ENCODE peak calls at places on chromosomes 1 and 21, in ten cellular contexts. One of them, this sample, is unnamed.
A peak's percentile ranks its signal among the peaks of the same experiment; 100 is the strongest.

GRCh38 chr1:168259567-168259966 is 21.1 kb upstream of the TBX19 start:
- DNase-seq in endothelial cell of umbilical vein: no peak
- DNase-seq in heart left ventricle: no peak
- DNase-seq in K562: no peak
- DNase-seq in IMR-90: no peak
- DNase-seq in ovary: no peak
- DNase-seq in A549: no peak
- DNase-seq in lower leg skin: no peak
- DNase-seq in suprapubic skin: no peak
- DNase-seq in spleen: no peak
- DNase-seq in this sample: no peak

GRCh38 chr1:228098323-228098931 is 4.7 kb downstream of the C1orf35 start:
- DNase-seq in endothelial cell of umbilical vein: no peak
- DNase-seq in heart left ventricle: no peak
- DNase-seq in K562: no peak
- DNase-seq in IMR-90: no peak
- DNase-seq in ovary: no peak
- DNase-seq in A549: no peak
- DNase-seq in lower leg skin: peak; percentile 59
- DNase-seq in suprapubic skin: peak; percentile 72
- DNase-seq in spleen: peak; percentile 71
- DNase-seq in this sample: no peak

GRCh38 chr1:24074817-24075725 is 36.9 kb downstream of the MYOM3 start:
- DNase-seq in endothelial cell of umbilical vein: no peak
- DNase-seq in heart left ventricle: no peak
- DNase-seq in K562: no peak
- DNase-seq in IMR-90: no peak
- DNase-seq in ovary: no peak
- DNase-seq in A549: no peak
- DNase-seq in lower leg skin: no peak
- DNase-seq in suprapubic skin: no peak
- DNase-seq in spleen: no peak
- DNase-seq in this sample: no peak

GRCh38 chr21:44702111-44702972 is 5.4 kb downstream of the KRTAP10-12 start:
- DNase-seq in endothelial cell of umbilical vein: no peak
- DNase-seq in heart left ventricle: no peak
- DNase-seq in K562: no peak
- DNase-seq in IMR-90: no peak
- DNase-seq in ovary: no peak
- DNase-seq in A549: no peak
- DNase-seq in lower leg skin: peak; percentile 56
- DNase-seq in suprapubic skin: peak; percentile 65
- DNase-seq in spleen: peak; percentile 59
- DNase-seq in this sample: no peak

GRCh38 chr1:62436039-62436465 is 797 bp upstream of the USP1 start:
- DNase-seq in endothelial cell of umbilical vein: no peak
- DNase-seq in heart left ventricle: no peak
- DNase-seq in K562: no peak
- DNase-seq in IMR-90: no peak
- DNase-seq in ovary: no peak
- DNase-seq in A549: no peak
- DNase-seq in lower leg skin: peak; percentile 99
- DNase-seq in suprapubic skin: peak; percentile 97
- DNase-seq in spleen: peak; percentile 99
- DNase-seq in this sample: no peak

GRCh38 chr1:165431079-165431478 is 13.8 kb downstream of the RXRG start:
- DNase-seq in endothelial cell of umbilical vein: no peak
- DNase-seq in heart left ventricle: no peak
- DNase-seq in K562: no peak
- DNase-seq in IMR-90: no peak
- DNase-seq in ovary: no peak
- DNase-seq in A549: no peak
- DNase-seq in lower leg skin: no peak
- DNase-seq in suprapubic skin: no peak
- DNase-seq in spleen: no peak
- DNase-seq in this sample: no peak

GRCh38 chr1:11693917-11694316 is 2.4 kb downstream of the DRAXIN start:
- DNase-seq in endothelial cell of umbilical vein: no peak
- DNase-seq in heart left ventricle: no peak
- DNase-seq in K562: no peak
- DNase-seq in IMR-90: no peak
- DNase-seq in ovary: no peak
- DNase-seq in A549: no peak
- DNase-seq in lower leg skin: no peak
- DNase-seq in suprapubic skin: no peak
- DNase-seq in spleen: no peak
- DNase-seq in this sample: no peak

GRCh38 chr1:180632326-180633088 is 685 bp downstream of the XPR1 start:
- DNase-seq in endothelial cell of umbilical vein: peak; percentile 62
- DNase-seq in heart left ventricle: peak; percentile 69
- DNase-seq in K562: peak; percentile 69
- DNase-seq in IMR-90: no peak
- DNase-seq in ovary: peak; percentile 55
- DNase-seq in A549: peak; percentile 60
- DNase-seq in lower leg skin: peak; percentile 91
- DNase-seq in suprapubic skin: peak; percentile 85
- DNase-seq in spleen: peak; percentile 95
- DNase-seq in this sample: peak; percentile 57

GRCh38 chr1:220045356-220046051 is 801 bp downstream of the EPRS1 start:
- DNase-seq in endothelial cell of umbilical vein: peak; percentile 41
- DNase-seq in heart left ventricle: no peak
- DNase-seq in K562: no peak
- DNase-seq in IMR-90: no peak
- DNase-seq in ovary: no peak
- DNase-seq in A549: peak; percentile 33
- DNase-seq in lower leg skin: no peak
- DNase-seq in suprapubic skin: no peak
- DNase-seq in spleen: no peak
- DNase-seq in this sample: no peak

GRCh38 chr1:35929730-35930592 is 944 bp upstream of the AGO3 start:
- DNase-seq in endothelial cell of umbilical vein: no peak
- DNase-seq in heart left ventricle: peak; percentile 52
- DNase-seq in K562: peak; percentile 60
- DNase-seq in IMR-90: peak; percentile 42
- DNase-seq in ovary: peak; percentile 52
- DNase-seq in A549: peak; percentile 16
- DNase-seq in lower leg skin: no peak
- DNase-seq in suprapubic skin: no peak
- DNase-seq in spleen: peak; percentile 76
- DNase-seq in this sample: peak; percentile 37

GRCh38 chr1:40039757-40040510 is 595 bp upstream of the CAP1 start:
- DNase-seq in endothelial cell of umbilical vein: peak; percentile 51
- DNase-seq in heart left ventricle: peak; percentile 89
- DNase-seq in K562: peak; percentile 78
- DNase-seq in IMR-90: peak; percentile 79
- DNase-seq in ovary: peak; percentile 79
- DNase-seq in A549: peak; percentile 60
- DNase-seq in lower leg skin: peak; percentile 98
- DNase-seq in suprapubic skin: peak; percentile 95
- DNase-seq in spleen: peak; percentile 97
- DNase-seq in this sample: peak; percentile 86

GRCh38 chr1:211912844-211913432 is 82.4 kb upstream of the LPGAT1 start:
- DNase-seq in endothelial cell of umbilical vein: no peak
- DNase-seq in heart left ventricle: no peak
- DNase-seq in K562: no peak
- DNase-seq in IMR-90: no peak
- DNase-seq in ovary: no peak
- DNase-seq in A549: no peak
- DNase-seq in lower leg skin: no peak
- DNase-seq in suprapubic skin: no peak
- DNase-seq in spleen: no peak
- DNase-seq in this sample: no peak

GRCh38 chr1:17624540-17625256 is 85.2 kb downstream of the ARHGEF10L start:
- DNase-seq in endothelial cell of umbilical vein: no peak
- DNase-seq in heart left ventricle: peak; percentile 52
- DNase-seq in K562: no peak
- DNase-seq in IMR-90: peak; percentile 39
- DNase-seq in ovary: no peak
- DNase-seq in A549: peak; percentile 20
- DNase-seq in lower leg skin: no peak
- DNase-seq in suprapubic skin: no peak
- DNase-seq in spleen: no peak
- DNase-seq in this sample: no peak

GRCh38 chr1:234531181-234532132 is 52.5 kb upstream of the TARBP1 start:
- DNase-seq in endothelial cell of umbilical vein: peak; percentile 86
- DNase-seq in heart left ventricle: peak; percentile 78
- DNase-seq in K562: no peak
- DNase-seq in IMR-90: peak; percentile 87
- DNase-seq in ovary: peak; percentile 73
- DNase-seq in A549: no peak
- DNase-seq in lower leg skin: peak; percentile 93
- DNase-seq in suprapubic skin: peak; percentile 89
- DNase-seq in spleen: peak; percentile 74
- DNase-seq in this sample: peak; percentile 62
- TF ChIP-seq POLR2A in endothelial cell of umbilical vein: no peak
- TF ChIP-seq POLR2A in heart left ventricle: no peak
- TF ChIP-seq POLR2A in K562: no peak
- TF ChIP-seq POLR2A in IMR-90: peak; percentile 78
- TF ChIP-seq POLR2A in ovary: peak; percentile 33
- TF ChIP-seq POLR2A in A549: no peak
- TF ChIP-seq POLR2A in lower leg skin: no peak
- TF ChIP-seq POLR2A in suprapubic skin: peak; percentile 86
- TF ChIP-seq POLR2A in spleen: no peak
- TF ChIP-seq POLR2A in this sample: no peak

GRCh38 chr1:32072622-32073386 is at the start of gene TMEM39B:
- DNase-seq in endothelial cell of umbilical vein: peak; percentile 94
- DNase-seq in heart left ventricle: peak; percentile 96
- DNase-seq in K562: peak; percentile 99
- DNase-seq in IMR-90: peak; percentile 95
- DNase-seq in ovary: peak; percentile 94
- DNase-seq in A549: peak; percentile 82
- DNase-seq in lower leg skin: peak; percentile 99
- DNase-seq in suprapubic skin: peak; percentile 97
- DNase-seq in spleen: peak; percentile 100
- DNase-seq in this sample: peak; percentile 92
- TF ChIP-seq POLR2A in endothelial cell of umbilical vein: peak; percentile 76
- TF ChIP-seq POLR2A in heart left ventricle: no peak
- TF ChIP-seq POLR2A in K562: peak; percentile 98
- TF ChIP-seq POLR2A in IMR-90: peak; percentile 52
- TF ChIP-seq POLR2A in ovary: peak; percentile 24
- TF ChIP-seq POLR2A in A549: peak; percentile 46
- TF ChIP-seq POLR2A in lower leg skin: no peak
- TF ChIP-seq POLR2A in suprapubic skin: peak; percentile 20
- TF ChIP-seq POLR2A in spleen: no peak
- TF ChIP-seq POLR2A in this sample: peak; percentile 47

GRCh38 chr1:8986814-8987190 is 39.4 kb downstream of the SLC2A7 start:
- DNase-seq in endothelial cell of umbilical vein: no peak
- DNase-seq in heart left ventricle: no peak
- DNase-seq in K562: no peak
- DNase-seq in IMR-90: no peak
- DNase-seq in ovary: no peak
- DNase-seq in A549: no peak
- DNase-seq in lower leg skin: no peak
- DNase-seq in suprapubic skin: no peak
- DNase-seq in spleen: peak; percentile 65
- DNase-seq in this sample: no peak

GRCh38 chr1:8984990-8985389 is 39.3 kb downstream of the CA6 start:
- DNase-seq in endothelial cell of umbilical vein: no peak
- DNase-seq in heart left ventricle: no peak
- DNase-seq in K562: no peak
- DNase-seq in IMR-90: no peak
- DNase-seq in ovary: no peak
- DNase-seq in A549: no peak
- DNase-seq in lower leg skin: no peak
- DNase-seq in suprapubic skin: no peak
- DNase-seq in spleen: peak; percentile 32
- DNase-seq in this sample: no peak

GRCh38 chr1:8987881-8988617 is 38.2 kb downstream of the SLC2A7 start:
- DNase-seq in endothelial cell of umbilical vein: peak; percentile 64
- DNase-seq in heart left ventricle: peak; percentile 36
- DNase-seq in K562: peak; percentile 86
- DNase-seq in IMR-90: peak; percentile 32
- DNase-seq in ovary: peak; percentile 28
- DNase-seq in A549: peak; percentile 53
- DNase-seq in lower leg skin: peak; percentile 90
- DNase-seq in suprapubic skin: no peak
- DNase-seq in spleen: peak; percentile 90
- DNase-seq in this sample: no peak

GRCh38 chr1:8984203-8984602 is 38.5 kb downstream of the CA6 start:
- DNase-seq in endothelial cell of umbilical vein: no peak
- DNase-seq in heart left ventricle: no peak
- DNase-seq in K562: no peak
- DNase-seq in IMR-90: no peak
- DNase-seq in ovary: no peak
- DNase-seq in A549: no peak
- DNase-seq in lower leg skin: no peak
- DNase-seq in suprapubic skin: no peak
- DNase-seq in spleen: no peak
- DNase-seq in this sample: no peak

DNA sequence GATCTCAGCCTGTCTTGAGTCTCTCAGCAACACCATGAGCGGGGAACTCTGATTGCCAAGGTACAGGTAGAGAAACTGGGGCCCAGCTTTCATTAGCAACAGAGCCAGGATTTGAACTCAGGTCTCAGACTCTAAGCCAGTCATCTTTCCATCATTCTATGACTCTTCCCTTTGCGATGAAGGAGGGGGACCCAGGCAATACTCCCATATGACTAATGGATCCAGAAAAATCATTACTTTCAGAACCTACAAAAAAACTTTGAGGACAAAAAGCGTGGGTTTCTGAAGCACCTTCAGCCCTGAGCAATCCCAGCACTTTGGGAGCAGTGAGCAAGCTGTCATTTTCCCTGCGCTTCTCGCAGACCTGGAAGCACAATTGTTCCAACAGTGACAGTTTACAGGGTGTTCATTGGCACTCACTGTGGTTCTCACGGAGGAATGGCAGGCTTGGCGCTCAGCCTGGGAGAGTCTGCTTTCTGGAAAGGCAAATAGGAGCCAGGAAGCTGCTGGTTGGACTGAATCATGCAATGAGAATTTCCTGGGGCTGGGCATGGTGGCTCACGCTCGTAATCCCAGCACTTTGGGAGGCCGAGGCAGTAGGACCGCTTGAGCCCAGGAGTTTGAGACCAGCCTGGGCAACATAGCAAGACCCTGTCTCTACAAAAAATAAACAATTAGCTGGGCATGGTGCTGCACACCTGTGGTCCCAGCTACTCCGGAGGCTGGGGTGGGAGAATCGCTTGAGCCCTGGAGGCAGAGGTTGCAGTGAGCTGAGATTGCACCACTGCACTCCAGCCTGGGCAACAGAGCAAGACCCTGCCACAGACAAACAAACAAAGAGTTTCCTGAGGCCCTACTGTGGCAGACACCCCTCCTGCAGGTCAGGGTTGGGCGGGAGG is 40.1 kb downstream of the SLC2A7 start:
- DNase-seq in endothelial cell of umbilical vein: peak; percentile 98
- DNase-seq in heart left ventricle: peak; percentile 77
- DNase-seq in K562: no peak
- DNase-seq in IMR-90: peak; percentile 95
- DNase-seq in ovary: peak; percentile 25
- DNase-seq in A549: peak; percentile 67
- DNase-seq in lower leg skin: peak; percentile 94
- DNase-seq in suprapubic skin: no peak
- DNase-seq in spleen: peak; percentile 73
- DNase-seq in this sample: peak; percentile 92
- TF ChIP-seq POLR2A in endothelial cell of umbilical vein: no peak
- TF ChIP-seq POLR2A in heart left ventricle: no peak
- TF ChIP-seq POLR2A in K562: no peak
- TF ChIP-seq POLR2A in IMR-90: no peak
- TF ChIP-seq POLR2A in ovary: no peak
- TF ChIP-seq POLR2A in A549: no peak
- TF ChIP-seq POLR2A in lower leg skin: no peak
- TF ChIP-seq POLR2A in suprapubic skin: no peak
- TF ChIP-seq POLR2A in spleen: no peak
- TF ChIP-seq POLR2A in this sample: no peak

GRCh38 chr1:42335050-42335808 is at the start of gene FOXJ3:
- DNase-seq in endothelial cell of umbilical vein: peak; percentile 91
- DNase-seq in heart left ventricle: peak; percentile 94
- DNase-seq in K562: peak; percentile 95
- DNase-seq in IMR-90: peak; percentile 96
- DNase-seq in ovary: peak; percentile 85
- DNase-seq in A549: peak; percentile 69
- DNase-seq in lower leg skin: peak; percentile 98
- DNase-seq in suprapubic skin: peak; percentile 93
- DNase-seq in spleen: peak; percentile 98
- DNase-seq in this sample: peak; percentile 89
- TF ChIP-seq POLR2A in endothelial cell of umbilical vein: peak; percentile 95
- TF ChIP-seq POLR2A in heart left ventricle: no peak
- TF ChIP-seq POLR2A in K562: peak; percentile 95
- TF ChIP-seq POLR2A in IMR-90: peak; percentile 72
- TF ChIP-seq POLR2A in ovary: peak; percentile 50
- TF ChIP-seq POLR2A in A549: peak; percentile 49
- TF ChIP-seq POLR2A in lower leg skin: no peak
- TF ChIP-seq POLR2A in suprapubic skin: peak; percentile 42
- TF ChIP-seq POLR2A in spleen: peak; percentile 23
- TF ChIP-seq POLR2A in this sample: peak; percentile 57